ENCODE peak calls at places on chromosomes 2 and 18, in ten cellular contexts. M is endothelial cell; L is NCI-H1417 treated with DMSO at 0.1 percent for 48 hours; K is occipital lobe; W is dorsolateral prefrontal cortex; Y is stimulated activated CD4-positive, alpha-beta T cell treated with anti-CD3 and anti-CD28 coated beads, Interleukin-4, amount 100 ng/mL, for 24 hours; C is activated naive CD8-positive, alpha-beta T cell treated with anti-CD3 and anti-CD28 coated beads, Interleukin-2, amount 50 U/mL, for 16 hours; V is kidney epithelial cell; X is iPS DF 6.9; O is heart left ventricle. B is an unnamed sample.

GRCh38 chr2:227908266-227909054 is 37.0 kb downstream of the DAW1 start:
- DNase-seq in W (no peak), C (no peak), M (no peak), Y (no peak), O (no peak), X (no peak), K (no peak), V (no peak), L (no peak), B (no peak)

GRCh38 chr2:130353291-130354134 is 2.3 kb upstream of the PTPN18 start:
- DNase-seq in W (no peak), M (no peak), L (no peak), V (no peak), X (no peak), C (no peak), Y (no peak), O (no peak), K (no peak), B (no peak)

GRCh38 chr2:164015328-164016123 is 279.7 kb upstream of the FIGN start:
- DNase-seq in C (no peak), V (peak), O (peak), W (no peak), K (no peak), L (no peak), X (no peak), Y (no peak), M (no peak), B (no peak)

GRCh38 chr2:148999451-148999891 is 39.0 kb upstream of the LYPD6B start:
- DNase-seq in X (no peak), Y (no peak), W (no peak), K (no peak), O (no peak), C (no peak), M (no peak), V (no peak), L (no peak), B (peak)

GRCh38 chr18:77557030-77557429 is 307.4 kb downstream of the GALR1 start:
- DNase-seq in O (no peak), X (no peak), M (peak), C (no peak), L (no peak), W (no peak), K (no peak), V (no peak), Y (no peak), B (no peak)

GRCh38 chr18:63366270-63366990 is 576 bp downstream of the KDSR start:
- DNase-seq in X (peak), C (peak), K (peak), V (peak), M (peak), L (no peak), Y (peak), W (no peak), O (peak), B (peak)

GRCh38 chr2:8073928-8074327 is 607.9 kb upstream of the ID2 start:
- DNase-seq in X (no peak), M (no peak), L (no peak), W (no peak), C (no peak), V (no peak), Y (no peak), O (no peak), K (no peak), B (no peak)

GRCh38 chr2:98702896-98703620 is 27.9 kb downstream of the MGAT4A start:
- DNase-seq in Y (no peak), X (no peak), L (no peak), O (no peak), K (no peak), M (no peak), C (no peak), W (no peak), V (no peak), B (no peak)

GRCh38 chr2:188850786-188851185 is 123.4 kb upstream of the COL3A1 start:
- DNase-seq in L (no peak), C (no peak), M (no peak), V (no peak), X (no peak), W (no peak), O (no peak), Y (no peak), K (no peak), B (no peak)

GRCh38 chr2:8584174-8585066 is 97.4 kb upstream of the ID2 start:
- DNase-seq in O (no peak), Y (no peak), X (no peak), L (no peak), W (no peak), K (no peak), V (no peak), M (no peak), C (no peak), B (no peak)

GRCh38 chr18:12010187-12010802 is 29.0 kb downstream of the IMPA2 start:
- DNase-seq in C (no peak), M (no peak), L (no peak), Y (no peak), O (no peak), X (no peak), W (no peak), K (no peak), V (no peak), B (no peak)

B was measured in NT2/D1.